ENCODE peak calls at places on chromosome 15, in five cellular contexts. Z, D, I, L and M are unnamed samples.

GRCh38 chr15:70596354-70597055 is 166.9 kb downstream of the UACA start:
- DNase-seq in Z (no peak), D (peak), I (no peak), L (no peak), M (no peak)

GRCh38 chr15:84749111-84749991 is 959 bp downstream of the ZNF592 start:
- DNase-seq in Z (peak), D (peak), I (peak), L (peak), M (no peak)

GRCh38 chr15:40047413-40048154 is 8.6 kb upstream of the SRP14 start:
- DNase-seq in Z (peak), D (peak), I (no peak), L (peak), M (peak)

GRCh38 chr15:31212286-31212685 is 110.8 kb upstream of the TRPM1 start:
- DNase-seq in Z (peak), D (no peak), I (no peak), L (no peak), M (no peak)

GRCh38 chr15:82749951-82750830 is 40.5 kb upstream of the AP3B2 start:
- DNase-seq in Z (peak), D (peak), I (peak), L (peak), M (peak)

GRCh38 chr15:68383161-68384074 is 48.5 kb downstream of the ITGA11 start:
- DNase-seq in Z (peak), D (peak), I (no peak), L (peak), M (no peak)

GRCh38 chr15:84981711-84982300 is at the start of gene PDE8A:
- DNase-seq in Z (peak), D (peak), I (peak), L (peak), M (no peak)

GRCh38 chr15:101495334-101496197 is 6.1 kb upstream of the PCSK6 start:
- DNase-seq in Z (no peak), D (no peak), I (no peak), L (no peak), M (no peak)

GRCh38 chr15:98331676-98332075 is 316.7 kb upstream of the IGF1R start:
- DNase-seq in Z (no peak), D (no peak), I (no peak), L (no peak), M (no peak)

GRCh38 chr15:64754663-64755426 is 20.5 kb downstream of the RBPMS2 start:
- DNase-seq in Z (no peak), D (no peak), I (no peak), L (peak), M (no peak)

GRCh38 chr15:69074011-69074842 is 59.7 kb downstream of the NOX5 start:
- DNase-seq in Z (peak), D (peak), I (peak), L (no peak), M (no peak)

GRCh38 chr15:43433160-43433559 is 59.8 kb downstream of the TP53BP1 start:
- DNase-seq in Z (no peak), D (peak), I (no peak), L (no peak), M (no peak)

GRCh38 chr15:66995257-66995656 is 70.1 kb upstream of the SMAD3 start:
- DNase-seq in Z (no peak), D (peak), I (no peak), L (no peak), M (no peak)

GRCh38 chr15:77659350-77660321 is 26.9 kb upstream of the LINGO1 start:
- DNase-seq in Z (peak), D (peak), I (peak), L (peak), M (peak)

GRCh38 chr15:60799885-60800728 is 321.2 kb upstream of the ICE2 start:
- DNase-seq in Z (no peak), D (peak), I (no peak), L (no peak), M (no peak)

GRCh38 chr15:52013151-52013791 is 5.7 kb upstream of the MAPK6 start:
- DNase-seq in Z (no peak), D (peak), I (no peak), L (no peak), M (no peak)

GRCh38 chr15:68595761-68596160 is 17.0 kb downstream of the CORO2B start:
- DNase-seq in Z (no peak), D (no peak), I (no peak), L (no peak), M (no peak)

GRCh38 chr15:83061680-83062079 is 5.4 kb downstream of the BTBD1 start:
- DNase-seq in Z (no peak), D (peak), I (no peak), L (no peak), M (peak)

GRCh38 chr15:73367624-73368300 is 996 bp downstream of the HCN4 start:
- DNase-seq in Z (no peak), D (no peak), I (no peak), L (no peak), M (no peak)

GRCh38 chr15:40344631-40345120 is 3.9 kb upstream of the CCDC9B start:
- DNase-seq in Z (peak), D (peak), I (no peak), L (peak), M (no peak)

GRCh38 chr15:52227456-52227855 is 36.3 kb upstream of the GNB5 start:
- DNase-seq in Z (peak), D (peak), I (peak), L (peak), M (peak)

GRCh38 chr15:80076321-80077318 is 17.1 kb downstream of the ZFAND6 start:
- DNase-seq in Z (no peak), D (peak), I (no peak), L (no peak), M (no peak)

GRCh38 chr15:57223345-57223744 is 153.0 kb upstream of the CGNL1 start:
- DNase-seq in Z (no peak), D (peak), I (no peak), L (no peak), M (no peak)

GRCh38 chr15:83243634-83244033 is 36.0 kb upstream of the HDGFL3 start:
- DNase-seq in Z (no peak), D (no peak), I (no peak), L (no peak), M (no peak)

GRCh38 chr15:39645138-39645975 is 64.5 kb downstream of the THBS1 start:
- DNase-seq in Z (no peak), D (no peak), I (no peak), L (no peak), M (no peak)

GRCh38 chr15:97521390-97521789 is 439.1 kb upstream of the ARRDC4 start:
- DNase-seq in Z (no peak), D (no peak), I (no peak), L (no peak), M (no peak)

GRCh38 chr15:69973102-69973714 is 124.5 kb downstream of the TLE3 start:
- DNase-seq in Z (no peak), D (peak), I (no peak), L (peak), M (no peak)

GRCh38 chr15:51621917-51622268 is 678 bp downstream of the DMXL2 start:
- DNase-seq in Z (peak), D (peak), I (peak), L (peak), M (no peak)

GRCh38 chr15:66100761-66101160 is 152.8 kb downstream of the MEGF11 start:
- DNase-seq in Z (no peak), D (no peak), I (no peak), L (no peak), M (no peak)

GRCh38 chr15:94930441-94930840 is 699.1 kb downstream of the MCTP2 start:
- DNase-seq in Z (no peak), D (no peak), I (no peak), L (no peak), M (no peak)

DNA sequence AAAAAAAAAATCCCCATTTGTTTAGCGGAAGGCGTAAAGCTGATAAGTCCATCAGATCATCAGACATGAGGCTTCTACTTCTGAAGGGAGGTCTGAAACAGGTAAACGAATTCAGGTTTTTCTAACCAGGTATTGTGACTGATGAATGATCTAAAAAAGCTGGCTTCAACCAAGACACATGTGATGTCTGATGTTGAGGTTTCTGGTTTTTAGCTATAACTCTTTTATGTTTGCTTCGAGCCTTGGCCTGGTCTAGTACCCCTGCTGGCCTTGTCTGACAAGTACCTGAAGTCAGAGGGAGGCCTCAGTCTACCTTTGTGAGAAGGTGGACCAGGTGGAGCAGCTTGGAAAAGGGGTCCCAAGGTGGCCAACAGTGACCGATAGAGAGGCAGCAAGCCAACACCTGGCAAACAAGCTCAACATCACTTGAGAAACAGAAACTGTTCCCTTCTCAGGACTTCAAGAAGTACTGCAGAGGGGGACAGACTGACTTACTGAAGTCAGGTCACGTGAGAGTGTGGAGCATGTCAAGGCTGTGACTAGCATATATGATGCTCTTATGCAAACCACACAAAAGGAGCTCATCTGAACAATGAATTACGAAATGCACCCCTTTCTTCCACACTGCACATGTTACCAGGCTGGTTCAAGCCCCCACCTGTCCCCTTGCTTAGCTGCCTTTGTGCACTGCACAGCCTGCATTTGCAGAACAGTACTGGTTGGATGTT is 33.0 kb upstream of the CA12 start:
- DNase-seq in Z (no peak), D (no peak), I (no peak), L (no peak), M (no peak)
- H3K4me3 ChIP-seq in Z (no peak), D (no peak), I (no peak), L (no peak), M (no peak)

GRCh38 chr15:63502137-63502801 is 2.1 kb upstream of the USP3 start:
- DNase-seq in Z (no peak), D (no peak), I (peak), L (no peak), M (no peak)

GRCh38 chr15:63499611-63500010 is 4.8 kb upstream of the USP3 start:
- DNase-seq in Z (no peak), D (no peak), I (no peak), L (no peak), M (no peak)

GRCh38 chr15:63502843-63503738 is 1.3 kb upstream of the USP3 start:
- DNase-seq in Z (peak), D (peak), I (peak), L (peak), M (no peak)

GRCh38 chr15:63500265-63501250 is 3.8 kb upstream of the USP3 start:
- DNase-seq in Z (no peak), D (no peak), I (peak), L (peak), M (no peak)

DNA sequence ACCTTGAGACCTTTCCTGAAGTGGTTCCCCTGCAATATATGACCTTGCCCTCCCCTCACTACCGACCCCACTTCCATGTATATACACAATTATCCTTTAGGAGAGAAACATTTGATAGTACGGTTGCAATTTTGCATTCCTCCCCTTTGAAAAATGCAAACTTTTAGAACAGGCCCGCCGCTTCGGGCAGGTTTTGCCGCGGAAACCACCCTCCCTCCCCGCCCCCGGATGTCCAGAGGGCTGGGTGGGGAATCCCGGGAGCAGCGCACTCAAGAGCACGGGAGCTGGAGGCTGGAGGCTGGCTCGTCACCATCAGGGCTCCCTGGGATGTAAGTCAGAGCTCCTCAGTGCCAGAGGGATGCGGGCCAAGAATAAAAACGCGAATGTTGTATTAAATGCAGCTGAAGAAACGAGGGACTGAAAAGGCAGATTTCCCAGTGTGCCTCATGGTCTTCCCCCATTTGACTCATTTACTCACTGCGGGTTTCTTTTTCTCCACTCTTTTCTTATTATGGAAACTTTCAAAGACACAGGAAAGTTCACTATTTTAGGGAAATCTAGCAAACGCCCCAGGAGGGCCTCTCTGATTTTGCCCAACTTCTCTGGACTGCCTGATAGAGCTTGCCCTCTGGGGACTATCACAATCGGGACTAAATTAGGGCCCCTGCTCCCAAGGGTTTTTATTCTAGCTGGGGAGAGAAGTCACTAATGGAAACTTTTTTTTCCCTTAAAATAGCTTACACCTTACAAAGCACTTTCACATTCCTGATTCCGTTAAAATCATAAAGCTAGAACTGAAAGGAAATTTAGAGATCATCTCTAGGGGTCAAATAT is 2.9 kb upstream of the USP3 start:
- DNase-seq in Z (peak), D (peak), I (peak), L (peak), M (no peak)
- H3K4me3 ChIP-seq in Z (no peak), D (peak), I (no peak), L (peak), M (peak)

GRCh38 chr15:48928877-48929538 is 34.7 kb downstream of the SHC4 start:
- DNase-seq in Z (no peak), D (peak), I (no peak), L (no peak), M (no peak)

GRCh38 chr15:48929611-48930170 is 34.0 kb downstream of the SHC4 start:
- DNase-seq in Z (no peak), D (no peak), I (no peak), L (no peak), M (no peak)

GRCh38 chr15:48935236-48935635 is 28.5 kb downstream of the SHC4 start:
- DNase-seq in Z (peak), D (peak), I (no peak), L (no peak), M (no peak)

GRCh38 chr15:48927181-48927580 is 36.5 kb downstream of the SHC4 start:
- DNase-seq in Z (no peak), D (no peak), I (no peak), L (no peak), M (no peak)

GRCh38 chr15:48930735-48931134 is 33.0 kb downstream of the SHC4 start:
- DNase-seq in Z (no peak), D (no peak), I (no peak), L (no peak), M (no peak)
- H3K4me3 ChIP-seq in Z (no peak), D (no peak), I (no peak), L (no peak), M (no peak)

GRCh38 chr15:88909956-88910831 is 3.0 kb downstream of the MFGE8 start:
- DNase-seq in Z (no peak), D (no peak), I (no peak), L (no peak), M (no peak)
- H3K4me3 ChIP-seq in Z (no peak), D (no peak), I (no peak), L (no peak), M (no peak)

DNA sequence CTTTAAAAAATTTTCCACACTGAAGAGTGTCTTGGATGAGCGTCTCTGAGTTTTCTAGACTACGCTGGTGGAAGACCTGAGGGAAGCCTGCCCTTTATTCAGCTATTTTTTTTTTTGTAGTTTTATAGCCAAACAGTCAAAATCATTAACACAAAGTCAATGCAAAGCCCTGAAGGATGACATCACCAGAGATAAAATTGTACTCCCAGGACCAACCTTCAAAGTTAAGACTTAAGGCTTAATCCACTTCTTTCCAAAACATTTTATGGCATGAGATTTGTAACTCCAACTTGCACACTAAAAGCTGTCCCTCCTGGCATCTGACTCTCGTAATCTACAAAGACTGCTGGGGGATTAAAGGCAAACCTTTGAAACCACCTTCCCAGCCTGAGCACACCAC is 263.4 kb upstream of the LYSMD4 start:
- DNase-seq in Z (no peak), D (no peak), I (no peak), L (no peak), M (no peak)
- H3K4me3 ChIP-seq in Z (no peak), D (no peak), I (no peak), L (no peak), M (no peak)

DNA sequence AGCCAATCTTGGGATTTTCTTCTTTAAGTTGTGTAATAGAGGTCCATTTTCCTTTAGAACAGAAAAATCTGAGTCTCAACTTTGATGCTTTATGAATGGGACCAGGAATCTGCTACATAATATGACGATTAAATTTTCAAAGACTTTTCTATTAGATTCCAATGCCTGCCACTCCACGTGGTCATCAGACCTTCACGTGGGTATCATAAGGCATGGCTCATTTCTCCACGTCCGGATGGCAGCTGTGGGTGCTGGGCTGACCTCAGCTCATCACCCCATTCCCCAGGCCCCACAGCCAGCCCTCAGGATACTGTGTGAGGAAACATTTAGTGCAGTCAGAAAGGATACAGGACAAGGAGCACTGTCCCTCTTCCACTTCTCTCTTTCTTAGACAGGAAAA is 159.7 kb downstream of the SEMA6D start:
- DNase-seq in Z (no peak), D (no peak), I (no peak), L (no peak), M (no peak)
- H3K4me3 ChIP-seq in Z (no peak), D (no peak), I (no peak), L (no peak), M (no peak)

GRCh38 chr15:75178938-75179772 is 22.5 kb upstream of the C15orf39 start:
- DNase-seq in Z (no peak), D (no peak), I (no peak), L (no peak), M (no peak)
- H3K4me3 ChIP-seq in Z (no peak), D (no peak), I (no peak), L (no peak), M (no peak)

GRCh38 chr15:41621200-41622193 is 38.7 kb upstream of the MGA start:
- DNase-seq in Z (peak), D (peak), I (peak), L (no peak), M (peak)

GRCh38 chr15:41622901-41623300 is 37.3 kb upstream of the MGA start:
- DNase-seq in Z (no peak), D (peak), I (no peak), L (no peak), M (no peak)

GRCh38 chr15:41620536-41621199 is 39.5 kb upstream of the MGA start:
- DNase-seq in Z (no peak), D (no peak), I (no peak), L (no peak), M (no peak)
- H3K4me3 ChIP-seq in Z (no peak), D (peak), I (peak), L (no peak), M (peak)

GRCh38 chr15:81268340-81268739 is 55.6 kb downstream of the STARD5 start:
- DNase-seq in Z (no peak), D (no peak), I (no peak), L (no peak), M (no peak)

GRCh38 chr15:81265256-81265943 is 58.5 kb downstream of the STARD5 start:
- DNase-seq in Z (no peak), D (no peak), I (no peak), L (peak), M (no peak)

GRCh38 chr15:81263477-81263876 is 60.5 kb downstream of the STARD5 start:
- DNase-seq in Z (no peak), D (no peak), I (no peak), L (no peak), M (no peak)

GRCh38 chr15:81264072-81264857 is 59.7 kb downstream of the STARD5 start:
- DNase-seq in Z (no peak), D (no peak), I (no peak), L (no peak), M (no peak)

DNA sequence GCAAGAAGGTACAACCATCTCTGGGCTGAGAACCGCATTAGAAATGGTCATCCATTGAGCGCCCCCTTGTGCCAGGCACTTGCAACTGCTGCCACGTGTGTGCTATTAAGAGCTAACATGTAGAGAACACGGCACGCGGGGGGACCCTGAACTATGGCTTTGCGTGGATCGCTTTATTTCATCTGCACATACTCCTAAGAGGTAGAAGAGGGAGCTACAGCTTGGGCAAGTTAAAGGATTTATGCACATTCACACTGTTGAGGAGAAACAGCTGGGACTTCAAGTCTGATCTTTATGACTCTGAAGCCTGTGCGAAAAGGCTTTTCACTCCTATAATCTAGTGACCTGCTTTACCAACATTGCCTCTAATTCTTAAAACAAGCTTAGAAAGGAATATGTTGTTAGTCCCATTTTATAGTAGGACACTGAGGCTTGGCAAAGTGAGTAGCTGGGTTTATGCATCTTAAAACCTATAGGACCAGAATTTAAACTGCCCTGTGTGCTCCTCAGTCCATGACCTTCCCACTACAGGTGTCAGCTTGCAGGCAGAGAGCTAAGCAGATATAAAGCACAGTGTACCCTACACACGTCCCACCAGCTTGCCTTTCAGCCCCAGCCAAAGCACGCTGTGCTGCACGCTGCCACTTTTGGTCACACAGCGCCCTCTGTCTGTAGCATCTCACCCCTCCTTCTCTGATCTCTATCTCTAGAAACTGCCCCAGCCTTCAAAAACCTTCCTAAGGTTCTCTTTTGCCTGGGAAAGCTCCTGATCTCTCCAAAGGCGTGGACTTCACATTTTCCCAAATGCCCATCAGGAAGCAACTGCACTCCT is 57.8 kb downstream of the STARD5 start:
- DNase-seq in Z (peak), D (peak), I (peak), L (peak), M (peak)
- H3K4me3 ChIP-seq in Z (no peak), D (no peak), I (no peak), L (peak), M (peak)